ENCODE peak calls at places on chromosomes 12 and 14, in five cellular contexts. One of them, this sample, is unnamed.

GRCh38 chr12:19138551-19139344 is 9.2 kb downstream of the PLEKHA5 start:
- DNase-seq in GM06990: no peak
- DNase-seq in uterus: no peak
- DNase-seq in GM12865: no peak
- DNase-seq in HFF-Myc: no peak
- DNase-seq in this sample: no peak

GRCh38 chr12:66964629-66965028 is 285.8 kb upstream of the GRIP1 start:
- DNase-seq in GM06990: peak; percentile 4
- DNase-seq in uterus: no peak
- DNase-seq in GM12865: peak; percentile 48
- DNase-seq in HFF-Myc: no peak
- DNase-seq in this sample: no peak

GRCh38 chr12:54195736-54196347 is 7.1 kb upstream of the SMUG1 start:
- DNase-seq in GM06990: peak; percentile 25
- DNase-seq in uterus: no peak
- DNase-seq in GM12865: peak; percentile 24
- DNase-seq in HFF-Myc: no peak
- DNase-seq in this sample: no peak

GRCh38 chr12:7322599-7322998 is 18.7 kb downstream of the ACSM4 start:
- DNase-seq in GM06990: no peak
- DNase-seq in uterus: no peak
- DNase-seq in GM12865: no peak
- DNase-seq in HFF-Myc: no peak
- DNase-seq in this sample: no peak

GRCh38 chr14:37131205-37131604 is 41.2 kb downstream of the SLC25A21 start:
- DNase-seq in GM06990: no peak
- DNase-seq in uterus: no peak
- DNase-seq in GM12865: no peak
- DNase-seq in HFF-Myc: no peak
- DNase-seq in this sample: no peak

GRCh38 chr12:80937391-80938238 is at the start of gene LIN7A:
- DNase-seq in GM06990: peak; percentile 53
- DNase-seq in uterus: peak; percentile 47
- DNase-seq in GM12865: peak; percentile 13
- DNase-seq in HFF-Myc: no peak
- DNase-seq in this sample: peak; percentile 85

GRCh38 chr12:66449531-66449930 is 147.2 kb downstream of the HELB start:
- DNase-seq in GM06990: no peak
- DNase-seq in uterus: no peak
- DNase-seq in GM12865: no peak
- DNase-seq in HFF-Myc: no peak
- DNase-seq in this sample: no peak

GRCh38 chr14:104876251-104876699 is 11.2 kb downstream of the CEP170B start:
- DNase-seq in GM06990: no peak
- DNase-seq in uterus: no peak
- DNase-seq in GM12865: peak; percentile 53
- DNase-seq in HFF-Myc: no peak
- DNase-seq in this sample: no peak

GRCh38 chr12:57099766-57100165 is 10.9 kb downstream of the NAB2 start:
- DNase-seq in GM06990: no peak
- DNase-seq in uterus: no peak
- DNase-seq in GM12865: no peak
- DNase-seq in HFF-Myc: no peak
- DNase-seq in this sample: no peak

GRCh38 chr12:66269757-66270383 is 32.4 kb upstream of the HELB start:
- DNase-seq in GM06990: peak; percentile 29
- DNase-seq in uterus: no peak
- DNase-seq in GM12865: peak; percentile 52
- DNase-seq in HFF-Myc: peak; percentile 17
- DNase-seq in this sample: no peak

GRCh38 chr14:60575008-60575407 is 66.1 kb downstream of the SIX6 start:
- DNase-seq in GM06990: no peak
- DNase-seq in uterus: no peak
- DNase-seq in GM12865: no peak
- DNase-seq in HFF-Myc: no peak
- DNase-seq in this sample: no peak

GRCh38 chr12:15151141-15152091 is 69.8 kb downstream of the RERG start:
- DNase-seq in GM06990: no peak
- DNase-seq in uterus: no peak
- DNase-seq in GM12865: peak; percentile 3
- DNase-seq in HFF-Myc: no peak
- DNase-seq in this sample: no peak

GRCh38 chr12:18368594-18368993 is 107.3 kb downstream of the PIK3C2G start:
- DNase-seq in GM06990: no peak
- DNase-seq in uterus: no peak
- DNase-seq in GM12865: no peak
- DNase-seq in HFF-Myc: no peak
- DNase-seq in this sample: no peak

GRCh38 chr12:49692851-49693250 is 14.4 kb downstream of the FMNL3 start:
- DNase-seq in GM06990: no peak
- DNase-seq in uterus: no peak
- DNase-seq in GM12865: no peak
- DNase-seq in HFF-Myc: no peak
- DNase-seq in this sample: no peak

GRCh38 chr12:94616217-94616729 is 34.1 kb downstream of the TMCC3 start:
- DNase-seq in GM06990: no peak
- DNase-seq in uterus: no peak
- DNase-seq in GM12865: no peak
- DNase-seq in HFF-Myc: no peak
- DNase-seq in this sample: no peak

GRCh38 chr12:93178154-93178878 is 199.4 kb upstream of the NUDT4 start:
- DNase-seq in GM06990: no peak
- DNase-seq in uterus: no peak
- DNase-seq in GM12865: no peak
- DNase-seq in HFF-Myc: no peak
- DNase-seq in this sample: no peak

GRCh38 chr12:87344699-87345098 is 684.5 kb downstream of the C12orf50 start:
- DNase-seq in GM06990: no peak
- DNase-seq in uterus: no peak
- DNase-seq in GM12865: no peak
- DNase-seq in HFF-Myc: no peak
- DNase-seq in this sample: no peak

GRCh38 chr14:74737753-74738325 is 24.9 kb downstream of the FCF1 start:
- DNase-seq in GM06990: no peak
- DNase-seq in uterus: no peak
- DNase-seq in GM12865: no peak
- DNase-seq in HFF-Myc: no peak
- DNase-seq in this sample: no peak

GRCh38 chr12:50110762-50111416 is 1.1 kb upstream of the COX14 start:
- DNase-seq in GM06990: peak; percentile 65
- DNase-seq in uterus: peak; percentile 40
- DNase-seq in GM12865: peak; percentile 71
- DNase-seq in HFF-Myc: no peak
- DNase-seq in this sample: peak; percentile 87

GRCh38 chr12:88113871-88114270 is 28.0 kb downstream of the CEP290 start:
- DNase-seq in GM06990: no peak
- DNase-seq in uterus: no peak
- DNase-seq in GM12865: no peak
- DNase-seq in HFF-Myc: no peak
- DNase-seq in this sample: no peak

GRCh38 chr14:57266060-57266459 is 2.6 kb downstream of the EXOC5 start:
- DNase-seq in GM06990: no peak
- DNase-seq in uterus: no peak
- DNase-seq in GM12865: no peak
- DNase-seq in HFF-Myc: no peak
- DNase-seq in this sample: no peak

GRCh38 chr12:52023182-52023975 is 16.6 kb downstream of the TAMALIN start:
- DNase-seq in GM06990: peak; percentile 82
- DNase-seq in uterus: peak; percentile 87
- DNase-seq in GM12865: peak; percentile 87
- DNase-seq in HFF-Myc: no peak
- DNase-seq in this sample: peak; percentile 98

GRCh38 chr12:52025301-52026172 is 18.8 kb downstream of the TAMALIN start:
- DNase-seq in GM06990: peak; percentile 72
- DNase-seq in uterus: peak; percentile 86
- DNase-seq in GM12865: peak; percentile 86
- DNase-seq in HFF-Myc: no peak
- DNase-seq in this sample: peak; percentile 89

GRCh38 chr12:52023976-52024688 is 17.4 kb downstream of the TAMALIN start:
- DNase-seq in GM06990: no peak
- DNase-seq in uterus: no peak
- DNase-seq in GM12865: no peak
- DNase-seq in HFF-Myc: no peak
- DNase-seq in this sample: no peak

GRCh38 chr12:52027085-52027843 is 20.5 kb downstream of the TAMALIN start:
- DNase-seq in GM06990: no peak
- DNase-seq in uterus: no peak
- DNase-seq in GM12865: no peak
- DNase-seq in HFF-Myc: no peak
- DNase-seq in this sample: no peak

DNA sequence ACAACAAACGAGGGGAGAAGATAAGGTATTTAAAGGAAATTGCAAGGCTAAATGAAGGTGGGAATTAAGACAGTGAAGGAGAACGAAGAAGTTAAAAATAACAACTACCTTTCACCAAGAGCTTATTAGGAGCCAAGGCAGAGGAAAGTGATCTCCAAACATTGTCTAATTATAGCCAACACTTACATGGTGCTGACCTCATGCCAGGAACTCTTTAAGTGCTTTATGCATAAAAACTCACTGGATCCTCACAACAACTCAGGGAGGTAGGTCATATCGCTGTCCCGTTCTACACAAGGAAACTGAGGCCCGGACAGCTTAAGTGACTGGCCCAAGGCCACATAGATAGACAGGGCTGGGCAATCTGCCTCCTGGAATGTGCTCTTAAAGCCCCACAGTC is 19.5 kb downstream of the TAMALIN start:
- DNase-seq in GM06990: no peak
- DNase-seq in uterus: no peak
- DNase-seq in GM12865: no peak
- DNase-seq in HFF-Myc: no peak
- DNase-seq in this sample: no peak
- H3K4me3 ChIP-seq in GM06990: no peak overlapping the region
- H3K4me3 ChIP-seq in uterus: no peak overlapping the region
- H3K4me3 ChIP-seq in GM12865: no peak overlapping the region
- H3K4me3 ChIP-seq in HFF-Myc: no peak overlapping the region
- H3K4me3 ChIP-seq in this sample: no peak overlapping the region

GRCh38 chr14:58488550-58488949 is 61.0 kb downstream of the KIAA0586 start:
- DNase-seq in GM06990: peak; percentile 6
- DNase-seq in uterus: no peak
- DNase-seq in GM12865: peak; percentile 31
- DNase-seq in HFF-Myc: peak; percentile 2
- DNase-seq in this sample: no peak
- H3K4me3 ChIP-seq in GM06990: no peak overlapping the region
- H3K4me3 ChIP-seq in uterus: no peak overlapping the region
- H3K4me3 ChIP-seq in GM12865: no peak overlapping the region
- H3K4me3 ChIP-seq in HFF-Myc: no peak overlapping the region
- H3K4me3 ChIP-seq in this sample: no peak overlapping the region

GRCh38 chr14:69767369-69767999 is 542 bp downstream of the SRSF5 start:
- DNase-seq in GM06990: peak; percentile 95
- DNase-seq in uterus: peak; percentile 91
- DNase-seq in GM12865: peak; percentile 93
- DNase-seq in HFF-Myc: peak; percentile 50
- DNase-seq in this sample: peak; percentile 88

GRCh38 chr14:69768873-69769272 is 1.9 kb downstream of the SRSF5 start:
- DNase-seq in GM06990: no peak
- DNase-seq in uterus: no peak
- DNase-seq in GM12865: no peak
- DNase-seq in HFF-Myc: no peak
- DNase-seq in this sample: peak; percentile 1

GRCh38 chr14:69771136-69771535 is 4.2 kb downstream of the SRSF5 start:
- DNase-seq in GM06990: no peak
- DNase-seq in uterus: no peak
- DNase-seq in GM12865: no peak
- DNase-seq in HFF-Myc: no peak
- DNase-seq in this sample: no peak

GRCh38 chr14:69770559-69770958 is 3.6 kb downstream of the SRSF5 start:
- DNase-seq in GM06990: no peak
- DNase-seq in uterus: no peak
- DNase-seq in GM12865: no peak
- DNase-seq in HFF-Myc: no peak
- DNase-seq in this sample: no peak

DNA sequence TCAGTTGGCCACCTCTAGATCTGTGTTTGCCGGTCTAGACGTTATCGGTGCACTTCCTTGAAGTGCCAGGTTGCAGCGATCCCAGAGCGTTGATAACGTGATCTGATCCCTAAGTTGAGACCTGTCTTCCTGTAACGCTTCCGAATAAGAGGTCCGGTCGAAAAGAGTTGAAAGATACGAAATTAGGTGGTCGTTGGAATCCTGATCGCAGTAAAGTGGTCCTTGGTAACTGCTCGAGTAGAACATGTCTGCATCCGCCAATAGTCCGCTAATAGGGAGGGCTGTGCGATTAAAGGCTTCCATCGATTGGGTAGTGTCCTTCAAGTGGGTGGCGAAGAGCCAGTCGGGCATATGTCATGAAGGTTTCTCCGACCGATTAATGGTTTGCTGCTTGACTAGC is 2.7 kb downstream of the SRSF5 start:
- DNase-seq in GM06990: no peak
- DNase-seq in uterus: no peak
- DNase-seq in GM12865: no peak
- DNase-seq in HFF-Myc: no peak
- DNase-seq in this sample: no peak
- H3K4me3 ChIP-seq in GM06990: no peak overlapping the region
- H3K4me3 ChIP-seq in uterus: no peak overlapping the region
- H3K4me3 ChIP-seq in GM12865: no peak overlapping the region
- H3K4me3 ChIP-seq in HFF-Myc: peak overlapping the region; percentile 75
- H3K4me3 ChIP-seq in this sample: no peak overlapping the region

GRCh38 chr12:46649433-46649832 is 176.4 kb downstream of the SLC38A4 start:
- DNase-seq in GM06990: no peak
- DNase-seq in uterus: no peak
- DNase-seq in GM12865: no peak
- DNase-seq in HFF-Myc: no peak
- DNase-seq in this sample: no peak
- H3K4me3 ChIP-seq in GM06990: no peak overlapping the region
- H3K4me3 ChIP-seq in uterus: no peak overlapping the region
- H3K4me3 ChIP-seq in GM12865: no peak overlapping the region
- H3K4me3 ChIP-seq in HFF-Myc: no peak overlapping the region
- H3K4me3 ChIP-seq in this sample: no peak overlapping the region

DNA sequence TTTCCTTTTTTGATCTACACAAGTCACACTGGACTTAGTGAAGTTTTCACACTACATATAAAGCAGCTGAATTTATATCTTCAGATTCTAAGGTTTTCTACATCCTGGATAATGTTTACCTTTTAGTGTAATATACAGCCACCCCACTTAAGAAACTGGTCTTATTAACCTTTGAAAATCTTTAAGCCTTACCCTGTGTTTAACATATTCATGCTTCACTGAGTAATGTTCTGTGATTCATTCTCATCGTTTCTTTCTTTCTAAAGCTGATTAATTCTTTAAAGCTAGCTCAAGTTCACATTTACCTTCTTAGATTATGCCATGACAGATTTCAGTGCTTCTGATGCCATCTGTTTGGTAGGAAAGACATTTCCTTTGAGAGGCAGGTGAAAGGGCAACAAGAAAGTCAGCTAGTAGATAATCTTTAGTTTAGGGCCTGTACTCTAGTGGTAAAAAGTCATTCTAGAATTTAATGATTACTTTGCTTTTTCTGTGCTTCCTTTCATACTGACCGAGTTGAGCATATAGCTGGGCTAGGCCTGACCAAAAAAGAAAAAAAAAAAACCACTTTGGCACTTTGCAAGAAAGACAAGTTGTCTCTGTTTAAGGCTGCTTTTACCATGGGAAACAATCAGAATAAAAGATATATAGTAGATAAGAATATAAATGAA is 690.9 kb upstream of the FBXO33 start:
- DNase-seq in GM06990: peak; percentile 40
- DNase-seq in uterus: no peak
- DNase-seq in GM12865: peak; percentile 24
- DNase-seq in HFF-Myc: no peak
- DNase-seq in this sample: no peak
- H3K4me3 ChIP-seq in GM06990: no peak overlapping the region
- H3K4me3 ChIP-seq in uterus: no peak overlapping the region
- H3K4me3 ChIP-seq in GM12865: peak overlapping the region; percentile 20
- H3K4me3 ChIP-seq in HFF-Myc: no peak overlapping the region
- H3K4me3 ChIP-seq in this sample: no peak overlapping the region